ENCODE peak calls at places on chromosome 18, in five cellular contexts. Y is GM12878, W is HEK293T, O is HepG2, N is H1. Q is an unnamed sample.

GRCh38 chr18:48552130-48552529 is 13.3 kb downstream of the CTIF start:
- DNase-seq in Y (no peak), O (no peak), W (no peak), N (no peak), Q (no peak)

GRCh38 chr18:26696318-26696717 is 148.0 kb upstream of the KCTD1 start:
- DNase-seq in Y (no peak), N (no peak), O (no peak), W (no peak), Q (no peak)

GRCh38 chr18:13530879-13531387 is 195.4 kb downstream of the FAM210A start:
- DNase-seq in Y (no peak), O (no peak), W (no peak), N (peak; percentile 13), Q (peak; percentile 11)

GRCh38 chr18:51621103-51621969 is 423.9 kb upstream of the MEX3C start:
- DNase-seq in N (peak; percentile 33), Y (peak; percentile 12), W (peak; percentile 30), O (peak; percentile 21), Q (peak; percentile 60)

GRCh38 chr18:36176177-36176584 is 11.1 kb upstream of the MOCOS start:
- DNase-seq in W (no peak), O (peak; percentile 98), Y (no peak), N (no peak), Q (no peak)

GRCh38 chr18:58334061-58334460 is 290.0 kb downstream of the NEDD4L start:
- DNase-seq in N (no peak), O (no peak), W (no peak), Y (no peak), Q (no peak)

GRCh38 chr18:8516391-8517250 is 92.6 kb upstream of the RAB12 start:
- DNase-seq in W (no peak), O (no peak), N (no peak), Y (no peak), Q (no peak)

GRCh38 chr18:37481491-37481890 is 84.1 kb downstream of the CELF4 start:
- DNase-seq in W (no peak), Y (no peak), O (no peak), N (no peak), Q (no peak)

GRCh38 chr18:25168011-25168410 is 184.0 kb downstream of the ZNF521 start:
- DNase-seq in O (no peak), W (peak; percentile 23), Y (no peak), N (no peak), Q (no peak)

GRCh38 chr18:25701821-25702220 is 349.9 kb upstream of the ZNF521 start:
- DNase-seq in Y (no peak), W (no peak), N (no peak), O (no peak), Q (no peak)

GRCh38 chr18:5937795-5938194 is 42.5 kb upstream of the TMEM200C start:
- DNase-seq in N (no peak), W (no peak), O (no peak), Y (no peak), Q (no peak)

GRCh38 chr18:6211174-6211504 is 203.6 kb downstream of the L3MBTL4 start:
- DNase-seq in W (no peak), Y (no peak), N (no peak), O (no peak), Q (no peak)

GRCh38 chr18:37547196-37547595 is 18.4 kb downstream of the CELF4 start:
- DNase-seq in O (no peak), N (no peak), W (no peak), Y (no peak), Q (no peak)

GRCh38 chr18:48796491-48797205 is 154.1 kb downstream of the SMAD7 start:
- DNase-seq in Y (no peak), W (no peak), O (no peak), N (no peak), Q (no peak)

GRCh38 chr18:61606068-61606660 is 272.9 kb downstream of the CDH20 start:
- DNase-seq in O (no peak), N (no peak), Y (no peak), W (no peak), Q (no peak)

GRCh38 chr18:23415530-23415929 is 37.6 kb upstream of the RIOK3 start:
- DNase-seq in W (no peak), N (no peak), O (no peak), Y (no peak), Q (no peak)

GRCh38 chr18:47323158-47323557 is 71.7 kb upstream of the SKOR2 start:
- DNase-seq in W (no peak), N (no peak), O (no peak), Y (no peak), Q (no peak)

GRCh38 chr18:38453880-38454279 is 888.3 kb upstream of the CELF4 start:
- DNase-seq in W (no peak), Y (no peak), N (no peak), O (no peak), Q (no peak)

GRCh38 chr18:24502621-24503020 is 42.2 kb downstream of the HRH4 start:
- DNase-seq in Y (no peak), N (no peak), O (no peak), W (no peak), Q (no peak)

GRCh38 chr18:58496937-58497336 is 132.0 kb downstream of the ALPK2 start:
- DNase-seq in N (no peak), O (peak; percentile 58), W (peak; percentile 31), Y (no peak), Q (no peak)

GRCh38 chr18:65235966-65236634 is 514.7 kb upstream of the CDH7 start:
- DNase-seq in W (no peak), O (no peak), N (no peak), Y (no peak), Q (no peak)

GRCh38 chr18:44920441-44920840 is 239.8 kb downstream of the SETBP1 start:
- DNase-seq in N (no peak), W (no peak), Y (no peak), O (no peak), Q (no peak)
- TF ChIP-seq SUZ12 in N (no peak), W (no peak), Y (no peak), O (no peak), Q (no peak)

DNA sequence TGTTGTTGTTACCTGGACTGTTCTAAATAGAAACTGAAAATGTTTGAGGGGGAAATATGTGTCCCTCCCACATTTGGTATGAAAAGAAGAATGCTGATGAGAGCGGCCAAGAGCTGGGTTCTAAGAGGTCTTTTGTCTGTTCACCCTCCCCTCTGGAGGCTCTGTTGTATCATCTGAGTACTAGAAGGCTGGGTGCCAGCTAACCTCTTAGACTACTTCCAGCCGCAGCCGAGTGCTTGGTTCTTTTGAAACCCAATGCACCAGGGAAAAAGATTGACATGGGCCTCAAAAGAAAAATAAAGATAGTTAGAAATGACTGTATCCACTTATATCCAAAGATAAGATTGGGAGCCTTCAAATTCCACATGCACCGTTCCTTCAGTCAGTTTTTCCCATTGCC is 255.9 kb downstream of the TXNL1 start:
- DNase-seq in W (no peak), O (no peak), Y (no peak), N (no peak), Q (no peak)
- TF ChIP-seq SUZ12 in W (no peak), O (no peak), Y (no peak), N (no peak), Q (no peak)

GRCh38 chr18:35171315-35171987 is 69.4 kb upstream of the ZNF397 start:
- DNase-seq in W (no peak), N (no peak), O (peak; percentile 86), Y (no peak), Q (no peak)

GRCh38 chr18:35176925-35177324 is 63.9 kb upstream of the ZNF397 start:
- DNase-seq in O (no peak), N (no peak), Y (no peak), W (no peak), Q (no peak)

GRCh38 chr18:35172009-35172408 is 68.8 kb upstream of the ZNF397 start:
- DNase-seq in W (no peak), N (no peak), O (peak; percentile 36), Y (no peak), Q (no peak)

GRCh38 chr18:35172451-35173035 is 68.3 kb upstream of the ZNF397 start:
- DNase-seq in Y (no peak), N (no peak), O (no peak), W (no peak), Q (no peak)

GRCh38 chr18:35174093-35174731 is 66.6 kb upstream of the ZNF397 start:
- DNase-seq in O (no peak), W (no peak), N (no peak), Y (peak; percentile 25), Q (no peak)
- TF ChIP-seq SUZ12 in O (no peak), W (no peak), N (no peak), Y (no peak), Q (no peak)

GRCh38 chr18:74496508-74497307 is 545 bp downstream of the CNDP2 start:
- DNase-seq in N (no peak), W (peak; percentile 19), Y (no peak), O (peak; percentile 65), Q (no peak)
- TF ChIP-seq SUZ12 in N (no peak), W (no peak), Y (no peak), O (no peak), Q (no peak)

GRCh38 chr18:78735131-78736014 is 244.2 kb upstream of the SALL3 start:
- DNase-seq in O (no peak), W (no peak), Y (no peak), N (no peak), Q (no peak)

GRCh38 chr18:78738076-78738690 is 241.4 kb upstream of the SALL3 start:
- DNase-seq in N (no peak), O (no peak), W (no peak), Y (no peak), Q (no peak)

GRCh38 chr18:78736015-78736690 is 243.5 kb upstream of the SALL3 start:
- DNase-seq in O (no peak), N (no peak), Y (no peak), W (no peak), Q (no peak)

GRCh38 chr18:78739115-78739514 is 240.5 kb upstream of the SALL3 start:
- DNase-seq in N (no peak), W (no peak), Y (no peak), O (no peak), Q (no peak)

DNA sequence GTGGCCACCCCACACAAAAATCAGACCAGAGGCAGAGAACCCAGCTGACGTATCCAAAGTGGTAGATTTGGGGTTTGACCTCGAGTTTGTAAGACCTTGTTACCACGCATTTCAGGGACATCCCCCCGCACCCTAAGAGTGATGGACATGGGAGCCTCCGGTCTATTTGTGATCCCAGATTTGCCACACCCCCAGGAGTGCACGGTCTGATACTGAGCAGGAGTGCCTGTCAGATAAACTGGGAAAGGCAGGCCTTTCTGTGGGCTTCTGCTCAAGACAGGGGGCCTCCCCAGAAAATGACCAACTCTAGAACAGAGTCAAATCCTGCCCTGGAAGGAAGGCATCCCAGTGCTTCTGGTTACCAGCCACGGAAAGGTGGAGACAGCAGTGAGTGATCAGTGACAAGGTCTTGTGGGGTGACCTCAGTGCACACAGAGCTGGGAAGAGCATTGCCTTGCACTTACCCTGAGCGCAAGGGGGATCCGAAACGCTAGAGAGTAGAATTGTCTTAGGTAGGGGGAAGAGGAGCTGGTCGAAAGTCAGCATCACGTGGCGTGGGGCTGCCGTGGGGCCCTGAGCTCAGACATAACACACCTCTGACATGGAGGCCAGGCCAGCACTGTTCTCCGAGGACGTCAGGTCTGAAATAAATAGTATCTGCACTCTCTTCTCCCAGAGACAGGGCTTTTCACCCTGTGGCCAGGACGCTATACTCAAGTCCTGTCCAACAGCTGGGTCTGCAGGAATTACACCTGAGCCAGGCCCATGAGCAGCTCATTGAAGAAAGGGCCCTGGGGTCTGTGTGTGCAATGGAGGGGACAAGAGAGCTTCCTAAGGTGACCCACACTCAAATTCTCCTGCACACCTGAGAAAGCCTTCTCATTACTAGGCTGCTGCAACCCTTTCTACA is 242.4 kb upstream of the SALL3 start:
- DNase-seq in W (no peak), O (no peak), N (no peak), Y (no peak), Q (no peak)
- TF ChIP-seq SUZ12 in W (no peak), O (no peak), N (no peak), Y (no peak), Q (no peak)

Q was measured in NT2/D1.